ENCODE peak calls at places on chromosomes 1 and 21, in four cellular contexts. V is HCT116, U is GM12878, S is K562. Y is an unnamed sample.

GRCh38 chr1:63368131-63368530 is 704 bp downstream of the ALG6 start:
- DNase-seq in U (no peak), V (no peak), S (peak; percentile 20), Y (no peak)

GRCh38 chr1:27099154-27099903 is 55.6 kb downstream of the SLC9A1 start:
- DNase-seq in S (peak; percentile 91), V (no peak), U (no peak), Y (no peak)

GRCh38 chr21:42214921-42215320 is 4.0 kb upstream of the ABCG1 start:
- DNase-seq in S (no peak), U (no peak), V (no peak), Y (no peak)

GRCh38 chr1:20511518-20512428 is 3.8 kb upstream of the MUL1 start:
- DNase-seq in V (no peak), S (no peak), U (no peak), Y (no peak)

GRCh38 chr1:184770176-184770575 is 15.5 kb upstream of the EDEM3 start:
- DNase-seq in S (peak; percentile 35), V (no peak), U (no peak), Y (no peak)

GRCh38 chr21:36104306-36105300 is 30.3 kb upstream of the CBR3 start:
- DNase-seq in V (peak; percentile 24), S (peak; percentile 60), U (no peak), Y (peak; percentile 36)

GRCh38 chr1:53592521-53592982 is 133.4 kb downstream of the DMRTB1 start:
- DNase-seq in U (no peak), V (no peak), S (no peak), Y (no peak)

GRCh38 chr1:219967361-219967760 is 39.0 kb upstream of the SLC30A10 start:
- DNase-seq in V (no peak), U (no peak), S (no peak), Y (no peak)

GRCh38 chr1:20069932-20070331 is at the start of gene PLA2G5:
- DNase-seq in V (no peak), U (no peak), S (no peak), Y (no peak)

GRCh38 chr1:42319871-42320484 is 15.1 kb downstream of the FOXJ3 start:
- DNase-seq in U (no peak), S (peak; percentile 23), V (no peak), Y (peak; percentile 34)

GRCh38 chr1:159076753-159077656 is at the start of gene AIM2:
- DNase-seq in V (no peak), U (peak; percentile 97), S (peak; percentile 93), Y (no peak)

GRCh38 chr1:81432089-81432488 is 368.6 kb upstream of the ADGRL2 start:
- DNase-seq in V (no peak), S (no peak), U (no peak), Y (no peak)

GRCh38 chr1:157084720-157085119 is 14.9 kb downstream of the ETV3L start:
- DNase-seq in S (no peak), V (no peak), U (no peak), Y (no peak)

GRCh38 chr1:156368889-156369684 is at the start of gene RHBG:
- DNase-seq in U (no peak), V (no peak), S (no peak), Y (peak; percentile 15)

GRCh38 chr1:180151508-180151907 is 3.2 kb upstream of the QSOX1 start:
- DNase-seq in U (no peak), V (no peak), S (no peak), Y (peak; percentile 92)

GRCh38 chr21:31352841-31353240 is 8.8 kb upstream of the TIAM1 start:
- DNase-seq in V (no peak), U (no peak), S (no peak), Y (no peak)

GRCh38 chr1:211192227-211192626 is 58.3 kb upstream of the KCNH1 start:
- DNase-seq in V (no peak), U (no peak), S (no peak), Y (no peak)

GRCh38 chr21:41885341-41886024 is 6.3 kb upstream of the PRDM15 start:
- DNase-seq in V (no peak), U (no peak), S (no peak), Y (no peak)

GRCh38 chr1:18949689-18950414 is 6.6 kb downstream of the IFFO2 start:
- DNase-seq in U (no peak), S (peak; percentile 49), V (no peak), Y (peak; percentile 73)

GRCh38 chr1:36055706-36056105 is 28.2 kb upstream of the TEKT2 start:
- DNase-seq in U (no peak), S (no peak), V (no peak), Y (no peak)

GRCh38 chr1:109535481-109535880 is 4.2 kb upstream of the GPR61 start:
- DNase-seq in S (no peak), U (no peak), V (no peak), Y (no peak)

GRCh38 chr1:154222518-154222917 is 1.8 kb downstream of the UBAP2L start:
- DNase-seq in V (no peak), S (no peak), U (no peak), Y (no peak)

GRCh38 chr1:183471748-183472487 is 381 bp upstream of the SMG7 start:
- DNase-seq in U (peak; percentile 90), S (peak; percentile 98), V (peak; percentile 95), Y (peak; percentile 96)

GRCh38 chr1:183472488-183473285 is at the start of gene SMG7:
- DNase-seq in V (no peak), S (peak; percentile 59), U (no peak), Y (no peak)

GRCh38 chr1:183470147-183470960 is 1.9 kb upstream of the SMG7 start:
- DNase-seq in S (peak; percentile 92), U (peak; percentile 59), V (peak; percentile 63), Y (peak; percentile 79)

GRCh38 chr1:183473286-183473536 is 912 bp downstream of the SMG7 start:
- DNase-seq in V (no peak), U (no peak), S (no peak), Y (no peak)

DNA sequence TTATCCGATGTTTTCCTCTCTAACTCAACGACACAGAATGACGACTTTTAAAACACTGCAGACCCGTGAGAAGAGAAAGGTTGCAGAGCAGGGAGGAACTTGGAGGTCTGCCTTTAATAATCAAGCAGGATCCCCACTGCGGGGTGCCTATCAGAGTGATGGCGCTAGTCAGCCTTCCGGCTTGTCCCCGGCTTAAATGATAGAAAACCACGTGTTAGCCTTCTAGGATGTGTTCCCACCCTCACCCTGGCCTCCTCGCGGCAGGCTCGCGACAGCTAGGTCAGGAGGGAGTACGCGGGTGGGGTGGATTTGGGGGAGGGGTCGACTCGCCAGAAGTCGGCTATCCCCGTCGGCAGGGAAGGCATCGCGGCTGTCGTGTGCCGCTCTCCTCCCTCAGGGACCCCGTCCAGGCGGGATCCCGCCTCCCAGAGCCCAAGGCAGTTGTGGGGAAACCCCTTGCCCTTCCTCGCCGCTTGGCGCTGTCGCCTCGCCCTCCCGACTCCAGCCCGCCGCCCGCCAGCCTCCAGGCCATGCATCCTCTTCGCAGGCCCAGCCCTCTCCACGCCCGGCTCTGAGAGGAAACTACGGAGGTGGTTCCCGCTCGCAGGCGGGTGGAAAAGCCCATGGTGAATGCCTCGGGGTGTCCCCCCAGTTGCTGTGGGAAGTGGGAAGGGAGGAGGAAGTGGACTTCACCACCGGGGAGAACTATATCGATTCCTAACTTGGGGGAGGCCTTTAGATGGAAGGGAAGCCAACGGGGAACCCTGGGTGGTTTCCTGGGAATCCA is 1.1 kb upstream of the SMG7 start:
- DNase-seq in U (peak; percentile 50), S (peak; percentile 84), V (peak; percentile 68), Y (peak; percentile 78)
- TF ChIP-seq POLR2A in U (no peak), S (peak; percentile 67), V (no peak), Y (no peak)

GRCh38 chr1:236524142-236524891 is 535 bp downstream of the LGALS8 start:
- DNase-seq in V (peak; percentile 64), S (peak; percentile 89), U (peak; percentile 75), Y (peak; percentile 75)
- TF ChIP-seq EZH2 in V (no peak), S (no peak), U (no peak), Y (no peak)

GRCh38 chr1:72399807-72400206 is 117.5 kb upstream of the NEGR1 start:
- DNase-seq in S (no peak), U (no peak), V (no peak), Y (no peak)
- TF ChIP-seq POLR2A in S (no peak), U (no peak), V (no peak), Y (no peak)

DNA sequence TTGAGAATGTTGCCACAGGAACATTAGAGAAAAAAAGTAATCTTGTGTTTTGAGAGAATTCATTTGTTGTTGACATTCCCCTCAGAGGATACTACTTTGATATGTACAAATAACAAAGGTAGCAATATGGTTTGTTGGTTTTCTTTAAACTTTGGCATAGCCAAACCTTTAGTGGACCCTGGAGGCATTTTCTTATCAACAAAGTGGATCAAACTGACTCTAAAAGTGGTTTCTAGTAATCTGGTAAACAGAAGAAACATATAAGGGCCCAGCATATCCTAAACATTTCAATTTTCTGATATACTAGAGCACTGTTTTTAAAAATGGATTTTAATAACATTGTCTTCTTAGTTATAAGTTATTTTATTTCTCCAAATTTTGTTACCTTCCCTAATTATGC is 29.8 kb downstream of the POU2F1 start:
- DNase-seq in S (no peak), V (no peak), U (no peak), Y (no peak)
- TF ChIP-seq EZH2 in S (no peak), V (no peak), U (no peak), Y (no peak)